ENCODE peak calls at places on chromosomes 7 and 10, in seven cellular contexts. One of them, this sample, is unnamed.

GRCh38 chr10:97708167-97708566 is 5.4 kb upstream of the MARVELD1 start:
- DNase-seq in HCT116: no peak
- DNase-seq in K562: no peak
- DNase-seq in H1: no peak
- DNase-seq in HepG2: no peak
- DNase-seq in SK-N-SH: no peak
- DNase-seq in GM12878: no peak
- DNase-seq in this sample: no peak

GRCh38 chr7:28296571-28297483 is 115.5 kb upstream of the CREB5 start:
- DNase-seq in HepG2: no peak
- DNase-seq in K562: peak
- DNase-seq in H1: peak
- DNase-seq in SK-N-SH: no peak
- DNase-seq in GM12878: no peak
- DNase-seq in HCT116: peak
- DNase-seq in this sample: peak

GRCh38 chr10:132337019-132337418 is 5.0 kb downstream of the LRRC27 start:
- DNase-seq in GM12878: no peak
- DNase-seq in HepG2: no peak
- DNase-seq in HCT116: no peak
- DNase-seq in H1: no peak
- DNase-seq in K562: no peak
- DNase-seq in SK-N-SH: no peak
- DNase-seq in this sample: no peak

GRCh38 chr10:132572545-132572937 is 35.0 kb downstream of the INPP5A start:
- DNase-seq in SK-N-SH: no peak
- DNase-seq in HCT116: no peak
- DNase-seq in K562: no peak
- DNase-seq in GM12878: no peak
- DNase-seq in H1: no peak
- DNase-seq in HepG2: no peak
- DNase-seq in this sample: peak

GRCh38 chr10:116026315-116026714 is 246.7 kb downstream of the GFRA1 start:
- DNase-seq in HCT116: no peak
- DNase-seq in H1: no peak
- DNase-seq in HepG2: peak
- DNase-seq in GM12878: no peak
- DNase-seq in SK-N-SH: peak
- DNase-seq in K562: no peak
- DNase-seq in this sample: peak

GRCh38 chr7:42471573-42472174 is 234.7 kb upstream of the GLI3 start:
- DNase-seq in HepG2: no peak
- DNase-seq in K562: no peak
- DNase-seq in SK-N-SH: no peak
- DNase-seq in H1: no peak
- DNase-seq in HCT116: no peak
- DNase-seq in GM12878: no peak
- DNase-seq in this sample: no peak

GRCh38 chr7:73844848-73845460 is 2.6 kb upstream of the METTL27 start:
- DNase-seq in HepG2: no peak
- DNase-seq in K562: no peak
- DNase-seq in SK-N-SH: no peak
- DNase-seq in GM12878: no peak
- DNase-seq in H1: no peak
- DNase-seq in HCT116: no peak
- DNase-seq in this sample: no peak

GRCh38 chr7:104207348-104207730 is 474 bp downstream of the ORC5 start:
- DNase-seq in GM12878: no peak
- DNase-seq in SK-N-SH: peak
- DNase-seq in HCT116: no peak
- DNase-seq in HepG2: peak
- DNase-seq in H1: no peak
- DNase-seq in K562: peak
- DNase-seq in this sample: no peak

GRCh38 chr10:14220026-14220425 is 110.7 kb downstream of the FRMD4A start:
- DNase-seq in HepG2: no peak
- DNase-seq in K562: no peak
- DNase-seq in H1: no peak
- DNase-seq in HCT116: no peak
- DNase-seq in GM12878: no peak
- DNase-seq in SK-N-SH: no peak
- DNase-seq in this sample: no peak

GRCh38 chr7:537911-538634 is 18.4 kb upstream of the PDGFA start:
- DNase-seq in HCT116: peak
- DNase-seq in HepG2: peak
- DNase-seq in SK-N-SH: peak
- DNase-seq in K562: no peak
- DNase-seq in H1: no peak
- DNase-seq in GM12878: no peak
- DNase-seq in this sample: peak

GRCh38 chr7:149414745-149415390 is 46.0 kb downstream of the ZNF777 start:
- DNase-seq in HepG2: no peak
- DNase-seq in GM12878: no peak
- DNase-seq in H1: peak
- DNase-seq in HCT116: no peak
- DNase-seq in SK-N-SH: no peak
- DNase-seq in K562: no peak
- DNase-seq in this sample: no peak

GRCh38 chr10:32023264-32023663 is 33.0 kb downstream of the KIF5B start:
- DNase-seq in HepG2: peak
- DNase-seq in GM12878: no peak
- DNase-seq in HCT116: no peak
- DNase-seq in K562: no peak
- DNase-seq in SK-N-SH: no peak
- DNase-seq in H1: no peak
- DNase-seq in this sample: no peak

GRCh38 chr10:99785646-99786045 is 3.2 kb downstream of the ABCC2 start:
- DNase-seq in K562: no peak
- DNase-seq in HepG2: no peak
- DNase-seq in GM12878: no peak
- DNase-seq in SK-N-SH: no peak
- DNase-seq in HCT116: no peak
- DNase-seq in H1: no peak
- DNase-seq in this sample: no peak

GRCh38 chr7:25014735-25015134 is 34.8 kb upstream of the OSBPL3 start:
- DNase-seq in K562: no peak
- DNase-seq in HepG2: no peak
- DNase-seq in HCT116: no peak
- DNase-seq in GM12878: no peak
- DNase-seq in SK-N-SH: no peak
- DNase-seq in H1: no peak
- DNase-seq in this sample: no peak

GRCh38 chr7:132901241-132901640 is 180.6 kb downstream of the CHCHD3 start:
- DNase-seq in HCT116: no peak
- DNase-seq in GM12878: no peak
- DNase-seq in K562: no peak
- DNase-seq in HepG2: no peak
- DNase-seq in H1: no peak
- DNase-seq in SK-N-SH: peak
- DNase-seq in this sample: no peak

GRCh38 chr10:109987413-109987812 is 20.4 kb upstream of the ADD3 start:
- DNase-seq in HepG2: peak
- DNase-seq in SK-N-SH: no peak
- DNase-seq in K562: no peak
- DNase-seq in GM12878: no peak
- DNase-seq in HCT116: no peak
- DNase-seq in H1: no peak
- DNase-seq in this sample: no peak

GRCh38 chr7:155788616-155789000 is 23.7 kb downstream of the SHH start:
- DNase-seq in H1: no peak
- DNase-seq in GM12878: no peak
- DNase-seq in SK-N-SH: peak
- DNase-seq in K562: no peak
- DNase-seq in HepG2: no peak
- DNase-seq in HCT116: no peak
- DNase-seq in this sample: no peak

GRCh38 chr7:155791214-155791737 is 21.0 kb downstream of the SHH start:
- DNase-seq in K562: no peak
- DNase-seq in H1: no peak
- DNase-seq in SK-N-SH: no peak
- DNase-seq in HCT116: no peak
- DNase-seq in GM12878: no peak
- DNase-seq in HepG2: no peak
- DNase-seq in this sample: no peak

GRCh38 chr7:155790666-155791065 is 21.6 kb downstream of the SHH start:
- DNase-seq in K562: no peak
- DNase-seq in GM12878: no peak
- DNase-seq in SK-N-SH: no peak
- DNase-seq in H1: no peak
- DNase-seq in HepG2: no peak
- DNase-seq in HCT116: no peak
- DNase-seq in this sample: no peak

GRCh38 chr7:155787171-155787851 is 25.0 kb downstream of the SHH start:
- DNase-seq in HepG2: no peak
- DNase-seq in HCT116: no peak
- DNase-seq in GM12878: no peak
- DNase-seq in H1: no peak
- DNase-seq in K562: no peak
- DNase-seq in SK-N-SH: peak
- DNase-seq in this sample: no peak

DNA sequence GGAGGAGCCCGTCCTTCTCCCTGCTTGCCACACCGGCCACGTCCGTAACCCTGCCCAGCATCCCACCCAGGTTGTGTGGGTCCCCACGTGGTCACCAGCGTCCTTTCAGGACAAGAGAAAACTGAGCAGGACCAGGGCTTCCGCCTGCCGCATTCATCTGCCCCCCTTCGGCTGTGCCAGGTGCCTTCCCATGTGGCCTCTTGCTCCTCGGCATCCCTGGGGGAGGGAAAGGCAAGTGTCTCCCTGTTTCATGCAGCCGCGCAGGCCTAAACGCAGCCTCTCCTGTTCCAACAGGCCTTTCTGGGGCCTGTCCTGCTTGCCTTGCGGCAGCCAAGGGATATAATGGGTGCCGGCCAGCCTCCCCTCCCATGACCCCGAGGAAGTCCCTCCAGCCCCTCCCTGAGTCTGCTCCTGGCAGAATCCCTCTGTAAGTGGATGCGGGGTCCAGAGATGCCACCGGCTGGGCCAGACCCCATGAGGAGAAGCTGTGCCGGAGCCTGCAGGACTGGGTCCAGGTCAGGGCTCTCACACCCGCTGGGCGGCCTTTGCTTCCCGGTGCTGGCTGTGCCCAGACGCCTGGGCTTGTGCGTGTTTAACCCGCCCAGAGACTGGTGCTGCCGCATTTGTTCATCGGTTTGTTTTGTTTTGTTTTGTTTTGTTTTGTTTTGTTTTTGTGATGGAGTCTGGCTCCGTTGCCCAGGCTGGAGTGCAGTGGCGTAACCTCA is 23.1 kb downstream of the SHH start:
- DNase-seq in HCT116: no peak
- DNase-seq in K562: no peak
- DNase-seq in SK-N-SH: peak
- DNase-seq in HepG2: no peak
- DNase-seq in H1: no peak
- DNase-seq in GM12878: no peak
- DNase-seq in this sample: no peak
- TF ChIP-seq JUND in HCT116: no peak
- TF ChIP-seq JUND in K562: no peak
- TF ChIP-seq JUND in SK-N-SH: no peak
- TF ChIP-seq JUND in HepG2: no peak
- TF ChIP-seq JUND in H1: no peak
- TF ChIP-seq JUND in GM12878: no peak
- TF ChIP-seq JUND in this sample: no peak

GRCh38 chr10:121594076-121594475 is 4.2 kb downstream of the FGFR2 start:
- DNase-seq in K562: no peak
- DNase-seq in GM12878: no peak
- DNase-seq in HepG2: no peak
- DNase-seq in SK-N-SH: no peak
- DNase-seq in HCT116: no peak
- DNase-seq in H1: no peak
- DNase-seq in this sample: no peak

GRCh38 chr10:121593676-121594075 is 4.6 kb downstream of the FGFR2 start:
- DNase-seq in HCT116: no peak
- DNase-seq in GM12878: no peak
- DNase-seq in H1: no peak
- DNase-seq in SK-N-SH: no peak
- DNase-seq in K562: no peak
- DNase-seq in HepG2: no peak
- DNase-seq in this sample: no peak

GRCh38 chr10:121594623-121595320 is 3.5 kb downstream of the FGFR2 start:
- DNase-seq in SK-N-SH: no peak
- DNase-seq in HCT116: no peak
- DNase-seq in GM12878: no peak
- DNase-seq in H1: no peak
- DNase-seq in HepG2: no peak
- DNase-seq in K562: no peak
- DNase-seq in this sample: no peak

GRCh38 chr10:121592155-121592890 is 5.9 kb downstream of the FGFR2 start:
- DNase-seq in HCT116: no peak
- DNase-seq in GM12878: no peak
- DNase-seq in HepG2: no peak
- DNase-seq in H1: no peak
- DNase-seq in K562: no peak
- DNase-seq in SK-N-SH: no peak
- DNase-seq in this sample: no peak

GRCh38 chr10:121593267-121593666 is 5.0 kb downstream of the FGFR2 start:
- DNase-seq in SK-N-SH: no peak
- DNase-seq in K562: no peak
- DNase-seq in GM12878: no peak
- DNase-seq in H1: no peak
- DNase-seq in HepG2: no peak
- DNase-seq in HCT116: no peak
- DNase-seq in this sample: no peak
- TF ChIP-seq JUND in SK-N-SH: no peak
- TF ChIP-seq JUND in K562: no peak
- TF ChIP-seq JUND in GM12878: no peak
- TF ChIP-seq JUND in H1: no peak
- TF ChIP-seq JUND in HepG2: no peak
- TF ChIP-seq JUND in HCT116: no peak
- TF ChIP-seq JUND in this sample: no peak

DNA sequence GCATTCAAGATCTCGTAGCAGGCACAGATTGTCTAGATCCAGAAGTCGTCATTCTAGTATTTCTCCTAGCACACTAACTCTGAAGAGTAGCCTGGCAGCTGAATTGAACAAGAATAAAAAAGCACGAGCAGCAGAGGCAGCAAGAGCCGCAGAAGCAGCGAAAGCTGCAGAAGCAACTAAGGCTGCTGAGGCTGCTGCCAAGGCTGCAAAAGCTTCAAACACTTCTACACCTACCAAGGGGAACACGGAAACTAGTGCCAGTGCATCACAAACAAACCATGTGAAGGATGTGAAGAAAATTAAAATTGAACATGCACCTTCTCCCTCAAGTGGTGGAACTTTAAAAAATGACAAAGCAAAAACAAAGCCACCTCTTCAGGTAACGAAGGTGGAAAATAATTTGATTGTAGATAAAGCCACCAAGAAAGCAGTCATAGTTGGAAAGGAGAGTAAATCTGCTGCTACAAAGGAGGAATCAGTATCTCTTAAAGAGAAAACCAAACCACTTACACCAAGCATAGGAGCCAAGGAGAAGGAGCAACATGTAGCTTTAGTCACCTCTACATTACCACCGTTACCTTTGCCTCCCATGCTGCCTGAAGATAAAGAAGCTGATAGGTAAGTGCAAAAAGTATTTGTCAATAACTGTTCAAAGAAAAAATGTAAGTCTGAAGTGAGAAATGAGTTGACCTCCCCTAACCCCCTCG is 37.7 kb downstream of the CDK13 start:
- DNase-seq in SK-N-SH: no peak
- DNase-seq in HCT116: no peak
- DNase-seq in K562: no peak
- DNase-seq in GM12878: no peak
- DNase-seq in HepG2: no peak
- DNase-seq in H1: no peak
- DNase-seq in this sample: no peak
- TF ChIP-seq JUND in SK-N-SH: no peak
- TF ChIP-seq JUND in HCT116: no peak
- TF ChIP-seq JUND in K562: no peak
- TF ChIP-seq JUND in GM12878: no peak
- TF ChIP-seq JUND in HepG2: no peak
- TF ChIP-seq JUND in H1: no peak
- TF ChIP-seq JUND in this sample: no peak

GRCh38 chr10:70378122-70378521 is 4.3 kb downstream of the LRRC20 start:
- DNase-seq in GM12878: no peak
- DNase-seq in K562: no peak
- DNase-seq in H1: no peak
- DNase-seq in SK-N-SH: no peak
- DNase-seq in HepG2: no peak
- DNase-seq in HCT116: peak
- DNase-seq in this sample: peak
- TF ChIP-seq JUND in GM12878: no peak
- TF ChIP-seq JUND in K562: peak
- TF ChIP-seq JUND in H1: no peak
- TF ChIP-seq JUND in SK-N-SH: peak
- TF ChIP-seq JUND in HepG2: no peak
- TF ChIP-seq JUND in HCT116: peak
- TF ChIP-seq JUND in this sample: no peak